ENCODE peak calls at places on chromosome 19, in ten cellular contexts. F, S, T, M, K, W, X, P, I and N are unnamed samples.

GRCh38 chr19:38588041-38588440 is 29.7 kb downstream of the MAP4K1 start:
- DNase-seq in F (no peak), S (no peak), T (no peak), M (no peak), K (no peak), W (no peak), X (no peak), P (no peak), I (no peak), N (no peak)

GRCh38 chr19:43779147-43779819 is 1.5 kb downstream of the KCNN4 start:
- DNase-seq in F (no peak), S (no peak), T (no peak), M (no peak), K (no peak), W (peak; percentile 3), X (no peak), P (peak; percentile 35), I (no peak), N (no peak)

GRCh38 chr19:51297406-51297805 is 14.0 kb upstream of the IGLON5 start:
- DNase-seq in F (no peak), S (no peak), T (no peak), M (no peak), K (no peak), W (no peak), X (no peak), P (no peak), I (no peak), N (no peak)

GRCh38 chr19:40810160-40810559 is 11.2 kb downstream of the EGLN2 start:
- DNase-seq in F (no peak), S (no peak), T (no peak), M (no peak), K (no peak), W (no peak), X (no peak), P (no peak), I (no peak), N (no peak)

GRCh38 chr19:20776083-20777076 is at the start of gene ZNF66:
- DNase-seq in F (peak; percentile 90), S (peak; percentile 98), T (peak; percentile 99), M (peak; percentile 98), K (peak; percentile 97), W (peak; percentile 98), X (peak; percentile 97), P (peak; percentile 97), I (peak; percentile 98), N (peak; percentile 99)

GRCh38 chr19:34481861-34482379 is 362 bp downstream of the WTIP start:
- DNase-seq in F (no peak), S (peak; percentile 83), T (no peak), M (peak; percentile 47), K (peak; percentile 49), W (no peak), X (no peak), P (peak; percentile 52), I (no peak), N (peak; percentile 21)

GRCh38 chr19:14002571-14003278 is 3.4 kb downstream of the RFX1 start:
- DNase-seq in F (no peak), S (no peak), T (no peak), M (no peak), K (no peak), W (no peak), X (no peak), P (no peak), I (peak; percentile 74), N (peak; percentile 91)

GRCh38 chr19:22945560-22945959 is 57.4 kb downstream of the ZNF728 start:
- DNase-seq in F (peak; percentile 16), S (peak; percentile 12), T (no peak), M (peak; percentile 34), K (no peak), W (no peak), X (no peak), P (no peak), I (peak; percentile 20), N (no peak)

DNA sequence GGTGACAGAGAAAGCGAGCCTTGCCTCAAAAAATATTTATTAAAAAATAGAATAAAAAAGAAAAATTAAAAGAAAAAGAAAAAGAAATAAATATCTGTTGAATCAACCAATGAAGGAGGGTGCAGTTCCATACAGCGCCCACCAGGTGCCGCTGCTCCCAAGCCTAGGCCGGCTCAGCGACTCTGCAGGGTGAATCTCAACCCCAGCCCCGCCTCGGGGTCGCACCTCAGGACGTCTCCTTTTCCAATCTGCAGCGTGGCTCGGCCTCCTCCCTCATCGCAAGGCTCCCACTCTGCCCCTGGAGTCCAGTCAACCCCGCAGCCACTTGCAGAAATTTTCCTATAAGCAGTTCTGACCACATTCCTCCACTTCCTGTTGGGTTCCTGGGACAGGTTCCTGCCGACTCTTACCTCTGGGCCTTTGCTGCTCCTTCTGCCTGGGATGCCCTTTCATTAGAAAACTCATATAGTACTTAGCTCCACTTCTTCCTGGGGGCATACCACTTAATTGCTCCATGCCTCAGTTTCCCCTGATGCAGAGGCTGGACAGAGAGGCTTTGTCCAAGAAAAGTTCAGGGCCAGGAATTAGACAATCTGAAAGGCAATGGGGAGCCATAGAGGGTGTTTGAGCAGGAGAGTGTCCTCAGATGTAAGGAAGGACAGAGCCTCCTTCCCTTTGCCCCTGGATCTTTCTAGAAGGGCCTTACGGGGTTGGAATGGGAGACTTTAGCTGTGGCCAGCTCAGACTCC is 24.3 kb downstream of the NFILZ start:
- DNase-seq in F (peak; percentile 63), S (peak; percentile 85), T (peak; percentile 39), M (peak; percentile 54), K (peak; percentile 27), W (peak; percentile 73), X (no peak), P (peak; percentile 64), I (peak; percentile 73), N (peak; percentile 35)
- H3K4me3 ChIP-seq in F (peak overlapping the region; percentile 22), S (no peak overlapping the region), T (no peak overlapping the region), M (no peak overlapping the region), K (no peak overlapping the region), W (no peak overlapping the region), X (no peak overlapping the region), P (no peak overlapping the region), I (no peak overlapping the region), N (no peak overlapping the region)

GRCh38 chr19:10110972-10111317 is 548 bp upstream of the P2RY11 start:
- DNase-seq in F (no peak), S (no peak), T (no peak), M (no peak), K (no peak), W (no peak), X (no peak), P (peak; percentile 48), I (no peak), N (no peak)

GRCh38 chr19:10112895-10113591 is 1.6 kb downstream of the P2RY11 start:
- DNase-seq in F (no peak), S (peak; percentile 55), T (peak; percentile 61), M (peak; percentile 56), K (no peak), W (peak; percentile 68), X (no peak), P (peak; percentile 77), I (peak; percentile 67), N (peak; percentile 37)

GRCh38 chr19:10112037-10112751 is 701 bp downstream of the P2RY11 start:
- DNase-seq in F (no peak), S (no peak), T (no peak), M (peak; percentile 60), K (no peak), W (no peak), X (no peak), P (peak; percentile 55), I (no peak), N (no peak)

GRCh38 chr19:10110076-10110971 is 1.2 kb upstream of the P2RY11 start:
- DNase-seq in F (no peak), S (no peak), T (no peak), M (no peak), K (no peak), W (no peak), X (no peak), P (peak; percentile 57), I (no peak), N (no peak)

DNA sequence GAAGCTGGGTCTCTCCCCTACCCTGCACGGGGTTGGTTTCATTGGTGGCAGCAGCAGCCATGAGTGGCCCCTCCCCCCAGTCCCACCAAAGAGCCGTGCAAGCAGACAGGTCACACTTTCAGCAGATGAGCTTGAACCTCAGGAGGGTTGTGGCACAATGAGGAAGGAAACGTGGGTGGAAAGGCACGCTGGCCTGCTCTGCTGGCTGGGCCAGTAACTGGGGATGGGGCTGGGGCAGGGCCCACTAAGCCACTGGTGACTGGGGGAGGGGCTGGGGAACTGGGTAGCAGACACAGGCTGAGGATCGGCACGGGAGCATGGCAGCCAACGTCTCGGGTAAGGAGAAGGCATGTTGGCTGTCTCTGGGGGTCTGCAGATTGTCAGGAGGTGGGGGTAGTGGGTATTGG is at the start of gene P2RY11:
- DNase-seq in F (peak; percentile 80), S (no peak), T (no peak), M (no peak), K (no peak), W (no peak), X (no peak), P (peak; percentile 56), I (no peak), N (no peak)
- H3K4me3 ChIP-seq in F (peak within 1 kb of the TSS; percentile 4), S (no peak within 1 kb of the TSS), T (no peak within 1 kb of the TSS), M (no peak within 1 kb of the TSS), K (no peak within 1 kb of the TSS), W (no peak within 1 kb of the TSS), X (no peak within 1 kb of the TSS), P (no peak within 1 kb of the TSS), I (no peak within 1 kb of the TSS), N (no peak within 1 kb of the TSS)

GRCh38 chr19:3670258-3670795 is 29.9 kb downstream of the PIP5K1C start:
- DNase-seq in F (no peak), S (peak; percentile 84), T (peak; percentile 47), M (peak; percentile 97), K (peak; percentile 85), W (peak; percentile 49), X (peak; percentile 81), P (peak; percentile 87), I (no peak), N (peak; percentile 33)

GRCh38 chr19:3669616-3670257 is 30.5 kb downstream of the PIP5K1C start:
- DNase-seq in F (no peak), S (no peak), T (no peak), M (no peak), K (no peak), W (no peak), X (no peak), P (no peak), I (no peak), N (no peak)

GRCh38 chr19:3672575-3672948 is 27.7 kb downstream of the PIP5K1C start:
- DNase-seq in F (no peak), S (no peak), T (no peak), M (no peak), K (no peak), W (no peak), X (no peak), P (no peak), I (no peak), N (no peak)

GRCh38 chr19:3671680-3672574 is 28.3 kb downstream of the PIP5K1C start:
- DNase-seq in F (no peak), S (no peak), T (no peak), M (peak; percentile 52), K (peak; percentile 46), W (no peak), X (no peak), P (no peak), I (no peak), N (no peak)

DNA sequence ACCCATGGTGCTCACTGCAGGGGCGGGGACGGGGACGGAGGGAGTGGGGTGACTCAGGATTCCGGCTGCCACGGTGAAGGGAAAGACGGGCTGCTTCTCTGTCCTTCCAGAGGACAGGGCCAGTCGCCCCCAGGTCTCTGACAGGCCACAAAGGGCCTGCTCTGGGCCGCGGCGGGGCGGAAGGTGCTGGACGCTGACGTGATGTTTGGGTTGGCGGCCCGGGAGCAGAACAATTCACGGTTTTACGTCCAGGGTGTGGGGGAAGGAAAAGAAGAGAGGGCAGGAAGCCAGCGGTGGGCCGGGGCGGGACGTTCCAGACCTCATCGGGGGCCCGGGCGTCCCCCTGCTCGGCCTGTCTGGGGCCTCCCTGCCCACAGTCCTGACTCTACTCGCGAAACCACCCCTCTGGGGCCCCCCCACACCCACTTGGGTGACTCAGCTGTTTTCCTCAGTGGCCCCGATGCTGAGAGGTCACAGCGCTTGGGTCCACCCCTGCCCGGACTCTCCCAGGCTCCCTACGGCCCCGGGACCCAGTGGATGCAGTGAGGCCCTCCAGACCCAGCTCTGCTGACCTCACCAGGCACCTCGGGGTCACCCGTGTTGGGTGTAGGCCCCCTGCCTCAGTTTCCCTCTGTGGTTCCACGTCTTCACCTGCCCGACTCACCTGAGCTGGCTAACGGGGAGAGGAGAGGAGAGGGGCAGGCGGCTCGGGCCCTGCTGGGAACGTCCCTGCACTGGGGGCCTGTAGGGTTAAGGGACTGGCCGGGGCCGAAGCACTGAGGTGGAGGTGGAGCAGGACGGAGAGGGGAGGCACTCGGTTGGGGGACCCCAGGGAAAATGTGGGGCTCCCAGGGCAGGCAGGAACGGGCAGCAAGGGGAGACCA is 29.2 kb downstream of the PIP5K1C start:
- DNase-seq in F (no peak), S (peak; percentile 83), T (peak; percentile 36), M (peak; percentile 86), K (peak; percentile 92), W (peak; percentile 42), X (peak; percentile 74), P (peak; percentile 85), I (no peak), N (peak; percentile 28)
- H3K4me3 ChIP-seq in F (no peak overlapping the region), S (peak overlapping the region; percentile 63), T (no peak overlapping the region), M (no peak overlapping the region), K (peak overlapping the region; percentile 47), W (no peak overlapping the region), X (no peak overlapping the region), P (peak overlapping the region; percentile 48), I (no peak overlapping the region), N (peak overlapping the region; percentile 6)

GRCh38 chr19:12965812-12966135 is 3.6 kb upstream of the DAND5 start:
- DNase-seq in F (no peak), S (no peak), T (no peak), M (no peak), K (no peak), W (no peak), X (no peak), P (no peak), I (no peak), N (no peak)

GRCh38 chr19:12969292-12969988 is at the start of gene DAND5:
- DNase-seq in F (no peak), S (no peak), T (peak; percentile 62), M (no peak), K (peak; percentile 70), W (no peak), X (no peak), P (no peak), I (no peak), N (peak; percentile 68)

GRCh38 chr19:12967907-12968306 is 1.5 kb upstream of the DAND5 start:
- DNase-seq in F (no peak), S (no peak), T (no peak), M (peak; percentile 61), K (no peak), W (no peak), X (no peak), P (no peak), I (no peak), N (no peak)

GRCh38 chr19:12970070-12970820 is 869 bp downstream of the DAND5 start:
- DNase-seq in F (no peak), S (no peak), T (no peak), M (no peak), K (no peak), W (no peak), X (no peak), P (no peak), I (no peak), N (no peak)

GRCh38 chr19:12965017-12965811 is 4.2 kb upstream of the DAND5 start:
- DNase-seq in F (no peak), S (peak; percentile 85), T (peak; percentile 80), M (peak; percentile 81), K (peak; percentile 75), W (peak; percentile 85), X (peak; percentile 59), P (peak; percentile 90), I (peak; percentile 89), N (peak; percentile 70)
- H3K4me3 ChIP-seq in F (peak overlapping the region; percentile 35), S (peak overlapping the region; percentile 75), T (no peak overlapping the region), M (peak overlapping the region; percentile 45), K (peak overlapping the region; percentile 60), W (peak overlapping the region; percentile 54), X (peak overlapping the region; percentile 27), P (peak overlapping the region; percentile 65), I (peak overlapping the region; percentile 48), N (peak overlapping the region; percentile 36)